ENCODE peak calls at places on chromosomes 12 and 14, in four cellular contexts. J, G, N and F are unnamed samples.

GRCh38 chr12:49088190-49088931 is 6.2 kb downstream of the DHH start:
- DNase-seq in J (peak; percentile 82), G (peak; percentile 73), N (peak; percentile 44), F (peak; percentile 93)

GRCh38 chr14:61754627-61755381 is 7.4 kb upstream of the SNAPC1 start:
- DNase-seq in J (no peak), N (no peak), G (no peak), F (peak; percentile 46)

GRCh38 chr12:109696485-109697269 is 16.9 kb upstream of the FAM222A start:
- DNase-seq in N (no peak), G (peak; percentile 36), J (peak; percentile 56), F (no peak)

GRCh38 chr14:24673534-24674203 is 39.7 kb upstream of the GZMB start:
- DNase-seq in G (no peak), J (no peak), N (peak; percentile 71), F (no peak)

GRCh38 chr14:96039633-96040311 is 610 bp downstream of the C14orf132 start:
- DNase-seq in G (no peak), J (no peak), N (no peak), F (peak; percentile 72)

GRCh38 chr12:4133636-4134433 is 139.7 kb upstream of the CCND2 start:
- DNase-seq in J (no peak), G (no peak), N (no peak), F (peak; percentile 57)

GRCh38 chr12:11652351-11653040 is 3.0 kb downstream of the ETV6 start:
- DNase-seq in N (peak; percentile 71), G (no peak), J (no peak), F (peak; percentile 18)

GRCh38 chr12:509494-509893 is 49.8 kb downstream of the B4GALNT3 start:
- DNase-seq in G (no peak), J (no peak), N (no peak), F (no peak)

GRCh38 chr14:44785096-44785495 is 176.7 kb downstream of the KLHL28 start:
- DNase-seq in J (no peak), N (no peak), G (no peak), F (no peak)

GRCh38 chr12:92745874-92746553 is 43.2 kb downstream of the PLEKHG7 start:
- DNase-seq in N (no peak), J (no peak), G (no peak), F (no peak)

GRCh38 chr12:111304642-111305071 is 64.2 kb downstream of the PHETA1 start:
- DNase-seq in J (peak; percentile 79), G (no peak), N (no peak), F (peak; percentile 71)

GRCh38 chr12:52529417-52529816 is 9.2 kb upstream of the KRT5 start:
- DNase-seq in G (no peak), N (no peak), J (no peak), F (no peak)

GRCh38 chr14:101958418-101959185 is 5.8 kb upstream of the DYNC1H1 start:
- DNase-seq in G (no peak), J (no peak), N (no peak), F (no peak)

GRCh38 chr14:99968156-99968920 is 96.9 kb upstream of the EVL start:
- DNase-seq in N (no peak), G (no peak), J (no peak), F (no peak)

GRCh38 chr12:62848418-62848817 is 86.5 kb downstream of the PPM1H start:
- DNase-seq in N (peak; percentile 3), G (no peak), J (no peak), F (no peak)

GRCh38 chr12:117069926-117070900 is 29.0 kb downstream of the TESC start:
- DNase-seq in G (no peak), N (no peak), J (no peak), F (no peak)

GRCh38 chr12:32357601-32358249 is 41.6 kb upstream of the FGD4 start:
- DNase-seq in G (no peak), N (no peak), J (no peak), F (no peak)

GRCh38 chr12:100857418-100857817 is 62.8 kb downstream of the ANO4 start:
- DNase-seq in G (no peak), J (no peak), N (no peak), F (no peak)

GRCh38 chr12:124832856-124833255 is 30.8 kb downstream of the SCARB1 start:
- DNase-seq in G (no peak), J (no peak), N (no peak), F (no peak)

GRCh38 chr14:38944691-38945090 is 158.3 kb downstream of the SEC23A start:
- DNase-seq in J (no peak), G (no peak), N (no peak), F (no peak)

GRCh38 chr14:44988694-44989093 is 26.7 kb downstream of the TOGARAM1 start:
- DNase-seq in J (no peak), N (no peak), G (no peak), F (no peak)

GRCh38 chr14:38387821-38388220 is 131.9 kb upstream of the CLEC14A start:
- DNase-seq in J (no peak), N (no peak), G (no peak), F (no peak)

GRCh38 chr12:110791589-110791988 is 48.9 kb upstream of the PPP1CC start:
- DNase-seq in J (no peak), N (peak; percentile 36), G (no peak), F (no peak)

GRCh38 chr14:39102265-39102968 is 618 bp downstream of the SEC23A start:
- DNase-seq in J (no peak), N (no peak), G (peak; percentile 98), F (peak; percentile 31)

GRCh38 chr12:46372852-46373302 is 304 bp upstream of the SLC38A2 start:
- DNase-seq in G (no peak), N (no peak), J (peak; percentile 96), F (peak; percentile 95)

GRCh38 chr12:127162307-127162706 is 1104.7 kb upstream of the TMEM132C start:
- DNase-seq in J (peak; percentile 44), N (no peak), G (no peak), F (peak; percentile 35)

GRCh38 chr14:20499108-20499507 is 6.2 kb upstream of the RNASE10 start:
- DNase-seq in N (no peak), J (no peak), G (no peak), F (peak; percentile 49)

GRCh38 chr14:25677111-25677510 is 627.2 kb upstream of the STXBP6 start:
- DNase-seq in J (no peak), N (no peak), G (no peak), F (no peak)

GRCh38 chr14:95262511-95262891 is 57.2 kb downstream of the CLMN start:
- DNase-seq in G (no peak), J (no peak), N (no peak), F (no peak)

GRCh38 chr12:71009414-71010142 is 89.0 kb upstream of the PTPRR start:
- DNase-seq in N (no peak), J (no peak), G (no peak), F (no peak)

GRCh38 chr14:51498411-51499227 is 153.1 kb upstream of the FRMD6 start:
- DNase-seq in N (no peak), J (no peak), G (no peak), F (no peak)

GRCh38 chr14:93007225-93007997 is 84.5 kb downstream of the CHGA start:
- DNase-seq in G (no peak), J (no peak), N (peak; percentile 23), F (no peak)

GRCh38 chr14:73743431-73743931 is 29.3 kb upstream of the PNMA1 start:
- DNase-seq in G (no peak), N (no peak), J (no peak), F (no peak)

GRCh38 chr12:119528241-119528640 is 65.3 kb upstream of the TMEM233 start:
- DNase-seq in G (no peak), J (no peak), N (no peak), F (peak; percentile 77)

GRCh38 chr12:46445551-46446235 is 73.1 kb upstream of the SLC38A2 start:
- DNase-seq in G (no peak), J (no peak), N (no peak), F (no peak)

GRCh38 chr12:72207094-72207493 is 65.1 kb upstream of the TRHDE start:
- DNase-seq in G (no peak), N (no peak), J (no peak), F (peak; percentile 20)

GRCh38 chr12:124434951-124435805 is 132.2 kb downstream of the NCOR2 start:
- DNase-seq in G (no peak), N (no peak), J (no peak), F (no peak)

GRCh38 chr12:96398422-96399080 is 1.7 kb downstream of the CDK17 start:
- DNase-seq in J (no peak), G (peak; percentile 7), N (no peak), F (no peak)

GRCh38 chr12:96400631-96401060 is 407 bp upstream of the CDK17 start:
- DNase-seq in J (no peak), G (peak; percentile 21), N (peak; percentile 40), F (no peak)

GRCh38 chr12:96401061-96401871 is 1.0 kb upstream of the CDK17 start:
- DNase-seq in N (peak; percentile 72), G (peak; percentile 45), J (peak; percentile 42), F (peak; percentile 53)

GRCh38 chr12:96399081-96399918 is 939 bp downstream of the CDK17 start:
- DNase-seq in J (peak; percentile 69), N (peak; percentile 48), G (peak; percentile 10), F (peak; percentile 55)

GRCh38 chr12:96399919-96400630 is at the start of gene CDK17:
- DNase-seq in N (no peak), G (peak; percentile 71), J (peak; percentile 94), F (peak; percentile 75)
- TF ChIP-seq REST in N (no peak), G (no peak), J (peak; percentile 31), F (no peak)

GRCh38 chr14:36585100-36585499 is 2.7 kb upstream of the NKX2-8 start:
- DNase-seq in G (peak; percentile 50), N (no peak), J (no peak), F (no peak)

GRCh38 chr14:36584167-36584811 is 1.9 kb upstream of the NKX2-8 start:
- DNase-seq in G (no peak), J (no peak), N (no peak), F (no peak)

GRCh38 chr14:36588119-36588518 is 5.7 kb upstream of the NKX2-8 start:
- DNase-seq in N (no peak), J (no peak), G (no peak), F (no peak)

GRCh38 chr14:36591482-36591881 is 9.1 kb upstream of the NKX2-8 start:
- DNase-seq in N (no peak), G (no peak), J (no peak), F (no peak)

DNA sequence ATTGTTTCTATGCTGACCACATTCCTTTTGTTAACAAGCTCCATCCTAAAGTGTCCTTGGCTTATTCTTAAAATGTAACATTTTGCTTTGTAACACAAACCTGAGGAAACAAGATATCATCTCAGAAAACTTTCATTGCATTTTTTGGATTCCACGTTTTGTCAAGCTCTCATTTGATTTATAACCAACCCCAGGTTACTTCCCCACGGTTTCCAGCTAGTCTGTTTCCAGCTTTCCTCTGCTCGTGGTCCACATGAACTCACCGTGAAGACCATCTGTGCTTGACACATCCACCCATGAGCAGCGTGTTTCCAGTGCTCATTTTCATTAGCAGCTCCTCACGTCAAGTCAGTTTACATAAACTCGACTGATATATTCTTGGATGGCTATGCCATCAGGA is 6.4 kb upstream of the NKX2-8 start:
- DNase-seq in J (no peak), G (no peak), N (no peak), F (no peak)
- TF ChIP-seq EZH2 in J (no peak), G (no peak), N (no peak), F (no peak)

DNA sequence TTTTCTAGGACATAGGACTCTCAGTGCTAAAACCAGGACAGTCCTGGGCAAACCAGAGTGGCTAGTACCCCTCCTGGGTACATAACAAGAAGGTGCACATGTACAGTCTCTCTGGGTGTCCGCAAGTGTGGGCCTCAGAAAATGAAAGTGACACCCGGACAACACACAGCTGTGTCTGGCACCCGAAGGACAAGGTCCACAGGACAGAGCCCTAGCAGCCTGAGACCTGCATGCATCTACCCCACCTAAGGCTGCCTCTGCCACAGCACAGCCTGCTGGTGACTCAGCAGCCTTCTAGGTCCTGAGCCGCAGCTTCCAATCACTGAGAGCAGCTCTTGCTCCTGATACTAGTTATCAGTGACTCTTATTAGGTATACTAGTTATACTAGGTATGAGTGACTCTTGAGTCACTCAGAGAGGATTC is 784.1 kb upstream of the TBX3 start:
- DNase-seq in G (peak; percentile 88), N (no peak), J (no peak), F (no peak)
- TF ChIP-seq CREB1 in G (no peak), N (no peak), J (no peak), F (no peak)

GRCh38 chr12:104342147-104342546 is 38.6 kb downstream of the EID3 start:
- DNase-seq in G (no peak), N (no peak), J (no peak), F (no peak)
- TF ChIP-seq REST in G (no peak), N (no peak), J (no peak), F (no peak)